ENCODE peak calls at places on chromosomes 4 and X, in ten cellular contexts. Z, F, D, X, O, L, I, T, G and H are unnamed samples.

GRCh38 chr4:4430492-4431195 is 43.7 kb downstream of the NSG1 start:
- DNase-seq in Z (peak), D (peak), T (peak), G (no peak), I (peak), O (peak), L (no peak), F (peak), X (peak), H (peak)

GRCh38 chrX:26783512-26784225 is 567.7 kb downstream of the MAGEB5 start:
- DNase-seq in Z (peak), G (no peak), D (peak), T (peak), O (peak), F (peak), L (peak), X (peak), I (peak), H (peak)

GRCh38 chr4:75916091-75916661 is 13.9 kb upstream of the PPEF2 start:
- DNase-seq in X (peak), O (peak), T (peak), F (peak), G (no peak), D (peak), I (peak), Z (no peak), L (no peak), H (peak)

GRCh38 chr4:184907810-184908209 is 82.0 kb upstream of the ACSL1 start:
- DNase-seq in F (no peak), D (no peak), G (no peak), Z (no peak), I (no peak), L (no peak), O (no peak), T (no peak), X (no peak), H (no peak)

GRCh38 chr4:87180767-87181166 is 39.7 kb downstream of the KLHL8 start:
- DNase-seq in L (no peak), X (no peak), D (no peak), I (no peak), O (no peak), T (no peak), Z (no peak), F (no peak), G (no peak), H (no peak)

GRCh38 chr4:124253080-124253479 is 459.5 kb downstream of the ANKRD50 start:
- DNase-seq in I (no peak), D (no peak), T (no peak), L (no peak), G (no peak), X (no peak), F (no peak), Z (no peak), O (no peak), H (no peak)

GRCh38 chr4:163072222-163072621 is 94.5 kb downstream of the NAF1 start:
- DNase-seq in T (no peak), D (peak), Z (no peak), F (no peak), L (no peak), I (no peak), O (no peak), G (no peak), X (no peak), H (no peak)

GRCh38 chrX:133151320-133151719 is 54.4 kb upstream of the USP26 start:
- DNase-seq in D (peak), G (no peak), L (no peak), O (peak), F (no peak), Z (no peak), T (no peak), I (no peak), X (no peak), H (no peak)

DNA sequence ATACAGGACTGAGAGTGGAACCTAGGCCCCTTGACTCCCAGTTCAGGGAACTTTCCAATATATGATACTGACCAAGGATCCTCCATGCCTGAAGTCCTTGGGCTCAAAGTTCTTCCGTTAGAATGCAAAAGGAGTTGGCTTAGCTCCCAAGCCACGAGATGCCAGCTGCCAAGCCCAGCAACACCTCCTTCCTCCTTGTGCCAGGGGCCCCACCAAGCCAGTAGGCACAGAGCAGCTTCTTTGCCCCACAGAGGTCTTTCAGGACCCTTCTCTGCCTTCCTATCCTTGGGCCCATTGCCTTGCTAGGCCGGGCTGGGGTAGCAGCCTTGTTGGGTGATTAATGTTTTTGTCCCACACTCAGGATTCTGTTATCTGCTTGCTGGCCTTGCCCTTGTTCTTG is 105.6 kb downstream of the EFNB1 start:
- DNase-seq in D (no peak), Z (no peak), X (no peak), T (no peak), L (no peak), I (no peak), F (no peak), G (no peak), O (no peak), H (no peak)
- TF ChIP-seq MAX in D (no peak), Z (no peak), X (no peak), T (no peak), L (no peak), I (no peak), F (no peak), G (no peak), O (no peak), H (no peak)

GRCh38 chrX:40297949-40298539 is 200.3 kb upstream of the BCOR start:
- DNase-seq in T (no peak), F (no peak), G (no peak), O (no peak), D (no peak), X (no peak), I (peak), L (no peak), Z (no peak), H (no peak)
- TF ChIP-seq MAX in T (no peak), F (no peak), G (no peak), O (no peak), D (no peak), X (no peak), I (no peak), L (no peak), Z (no peak), H (no peak)

GRCh38 chr4:2905544-2905943 is 57.7 kb downstream of the NOP14 start:
- DNase-seq in G (no peak), T (no peak), L (no peak), Z (no peak), D (no peak), I (no peak), X (no peak), F (no peak), O (no peak), H (no peak)
- TF ChIP-seq MAX in G (no peak), T (no peak), L (no peak), Z (no peak), D (no peak), I (no peak), X (no peak), F (no peak), O (no peak), H (no peak)

DNA sequence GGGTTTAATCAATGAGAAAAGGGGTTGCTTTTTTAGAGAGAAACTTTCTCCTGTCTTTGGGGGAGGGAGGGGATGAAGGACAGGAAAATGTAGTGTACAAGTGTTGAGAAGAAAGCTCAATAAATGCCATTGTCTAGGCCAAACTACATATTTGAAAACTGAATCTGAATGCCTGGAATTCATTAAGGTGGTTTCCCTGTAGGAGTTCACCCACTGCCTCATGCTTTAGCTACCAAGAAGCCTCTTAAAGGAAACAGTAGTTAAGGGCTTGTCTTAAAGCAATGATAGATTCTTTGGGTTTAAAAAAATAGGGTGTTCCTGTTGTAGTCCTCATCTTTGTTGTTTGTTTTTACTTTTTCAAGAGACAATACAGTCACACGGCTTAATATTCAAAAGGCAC is 45.8 kb downstream of the FNIP2 start:
- DNase-seq in I (no peak), L (no peak), X (no peak), F (no peak), T (no peak), O (no peak), G (no peak), Z (no peak), D (no peak), H (no peak)
- TF ChIP-seq MAX in I (no peak), L (no peak), X (no peak), F (no peak), T (no peak), O (no peak), G (no peak), Z (no peak), D (no peak), H (no peak)

DNA sequence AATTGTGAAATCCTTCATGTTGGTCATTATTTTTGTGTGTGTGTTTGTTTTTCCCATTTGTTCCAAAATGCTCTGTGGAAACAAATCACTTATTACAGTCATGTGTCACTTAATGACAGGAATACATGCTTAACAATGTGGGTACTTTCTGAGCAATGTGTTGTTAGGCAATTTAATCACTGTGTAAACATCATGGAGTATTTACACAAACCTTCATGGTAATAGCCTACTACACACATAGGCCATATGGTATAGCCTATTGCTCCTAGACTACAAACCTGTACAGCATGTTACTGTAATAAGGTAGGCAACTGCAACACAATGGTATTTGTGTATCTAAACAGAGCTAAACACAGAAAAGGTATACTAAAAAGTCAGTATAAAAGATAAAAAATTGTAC is 388.9 kb upstream of the PPP1R2C start:
- DNase-seq in Z (no peak), I (no peak), X (no peak), L (no peak), T (no peak), D (no peak), G (no peak), O (peak), F (no peak), H (no peak)
- TF ChIP-seq MAX in Z (no peak), I (no peak), X (no peak), L (no peak), T (no peak), D (no peak), G (no peak), O (no peak), F (no peak), H (no peak)

DNA sequence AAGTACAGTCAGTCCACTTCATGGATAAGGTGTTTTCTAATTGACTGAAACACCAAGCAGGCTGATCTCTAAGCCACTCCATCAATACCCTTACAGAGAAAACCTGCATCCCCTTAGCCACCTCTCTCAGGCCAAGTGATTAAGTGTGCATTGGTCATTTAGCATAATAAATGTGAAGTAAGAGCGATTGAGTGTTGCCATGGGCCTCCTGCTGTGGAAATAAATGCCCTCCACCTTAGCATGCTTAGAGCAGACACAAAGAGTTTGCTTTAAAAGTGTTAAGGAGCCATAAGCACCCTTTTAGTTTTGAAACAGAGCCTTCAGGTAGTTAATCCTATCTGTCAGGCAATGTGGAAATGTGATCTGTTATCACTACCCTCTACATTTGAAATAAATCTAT is 386.5 kb downstream of the GPAT3 start:
- DNase-seq in G (no peak), D (no peak), I (no peak), Z (no peak), O (no peak), L (peak), X (no peak), T (no peak), F (no peak), H (no peak)
- TF ChIP-seq MAX in G (no peak), D (no peak), I (no peak), Z (no peak), O (no peak), L (no peak), X (no peak), T (no peak), F (no peak), H (no peak)

GRCh38 chrX:30212172-30212571 is 3.2 kb upstream of the MAGEB2 start:
- DNase-seq in T (no peak), Z (no peak), D (no peak), O (no peak), G (no peak), I (no peak), X (no peak), L (no peak), F (no peak), H (no peak)

GRCh38 chrX:30220646-30221045 is 5.3 kb downstream of the MAGEB2 start:
- DNase-seq in D (no peak), O (no peak), L (no peak), I (peak), G (no peak), X (no peak), Z (no peak), F (no peak), T (no peak), H (no peak)

GRCh38 chrX:30219372-30219771 is 4.0 kb downstream of the MAGEB2 start:
- DNase-seq in X (no peak), O (no peak), L (peak), F (no peak), D (no peak), I (no peak), G (no peak), Z (peak), T (no peak), H (no peak)

GRCh38 chrX:30217465-30217864 is 2.1 kb downstream of the MAGEB2 start:
- DNase-seq in O (no peak), L (no peak), T (no peak), D (no peak), F (no peak), G (no peak), Z (no peak), I (peak), X (no peak), H (no peak)

DNA sequence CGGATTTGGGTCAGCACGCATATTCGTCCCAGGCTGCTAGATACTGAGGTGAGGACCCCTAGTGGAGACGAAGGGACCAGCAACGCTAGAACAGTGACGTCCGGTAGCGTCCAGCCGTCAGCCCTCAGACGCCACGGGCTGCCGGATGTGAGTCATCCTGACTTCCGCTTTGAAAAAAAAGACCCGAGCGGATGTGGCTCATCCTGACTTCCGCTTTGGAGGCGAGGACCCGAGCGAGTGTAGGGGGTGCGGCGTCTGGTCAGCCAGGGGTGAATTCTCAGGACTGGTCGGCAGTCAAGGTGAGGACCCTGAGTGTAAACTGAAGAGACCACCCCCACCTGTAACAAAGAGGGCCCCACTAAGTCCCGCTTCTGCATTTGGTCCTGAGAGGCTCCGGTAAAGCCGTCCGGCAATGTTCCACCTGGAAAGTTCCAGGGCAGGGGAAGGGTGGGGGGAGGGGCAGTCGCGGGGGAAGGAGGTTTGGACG is at the start of gene MAGEB2:
- DNase-seq in O (no peak), L (no peak), T (peak), F (peak), D (no peak), I (peak), Z (peak), G (no peak), X (no peak), H (peak)
- TF ChIP-seq MAX in O (no peak), L (no peak), T (peak), F (no peak), D (no peak), I (no peak), Z (no peak), G (no peak), X (no peak), H (no peak)

GRCh38 chrX:49172280-49172780 is 632 bp downstream of the PLP2 start:
- DNase-seq in D (peak), L (no peak), I (peak), G (no peak), F (no peak), O (no peak), Z (no peak), T (peak), X (peak), H (peak)
- TF ChIP-seq MAX in D (peak), L (no peak), I (no peak), G (peak), F (no peak), O (no peak), Z (no peak), T (no peak), X (no peak), H (peak)

DNA sequence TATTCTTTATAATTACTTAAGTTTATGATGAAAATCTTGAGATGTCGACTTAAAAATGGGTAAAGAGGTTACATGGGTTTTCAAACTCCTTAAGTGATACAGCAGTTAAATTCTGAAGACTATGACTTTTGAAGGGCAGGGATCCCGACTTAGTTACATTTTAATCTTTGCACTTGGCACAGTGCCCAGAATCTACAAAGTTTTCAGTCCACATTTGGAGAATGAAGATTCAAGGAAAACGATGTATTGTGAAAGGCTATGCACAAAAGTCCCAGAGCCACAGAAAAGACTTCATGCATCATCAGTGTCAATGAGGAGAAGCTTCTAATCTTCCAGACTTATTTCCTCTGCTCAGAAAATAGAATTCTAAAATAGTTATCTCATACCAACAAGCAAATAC is 36.3 kb upstream of the GRPR start:
- DNase-seq in G (no peak), O (no peak), F (no peak), I (no peak), T (no peak), X (no peak), Z (no peak), L (no peak), D (no peak), H (no peak)
- TF ChIP-seq MAX in G (no peak), O (no peak), F (no peak), I (no peak), T (no peak), X (no peak), Z (no peak), L (no peak), D (no peak), H (no peak)